ENCODE peak calls at places on chromosomes 3 and 15, in four cellular contexts. One of them, this sample, is unnamed.

GRCh38 chr15:67674983-67675382 is 132.5 kb downstream of the MAP2K5 start:
- DNase-seq in AG09309: no peak
- DNase-seq in transverse colon: no peak
- DNase-seq in esophagus muscularis mucosa: no peak
- DNase-seq in this sample: no peak

GRCh38 chr15:48800811-48801460 is 9.9 kb downstream of the CEP152 start:
- DNase-seq in AG09309: no peak
- DNase-seq in transverse colon: no peak
- DNase-seq in esophagus muscularis mucosa: no peak
- DNase-seq in this sample: no peak

GRCh38 chr3:37991109-37991508 is 523 bp downstream of the VILL start:
- DNase-seq in AG09309: no peak
- DNase-seq in esophagus muscularis mucosa: no peak
- DNase-seq in transverse colon: no peak
- DNase-seq in this sample: no peak

GRCh38 chr15:73926191-73927002 is at the start of gene LOXL1:
- DNase-seq in transverse colon: peak; percentile 63
- DNase-seq in esophagus muscularis mucosa: no peak
- DNase-seq in AG09309: no peak
- DNase-seq in this sample: no peak

GRCh38 chr3:52073490-52073889 is 17.1 kb upstream of the DUSP7 start:
- DNase-seq in AG09309: no peak
- DNase-seq in esophagus muscularis mucosa: no peak
- DNase-seq in transverse colon: no peak
- DNase-seq in this sample: no peak

GRCh38 chr3:133568294-133569014 is 5.0 kb upstream of the CDV3 start:
- DNase-seq in AG09309: peak; percentile 66
- DNase-seq in esophagus muscularis mucosa: no peak
- DNase-seq in transverse colon: no peak
- DNase-seq in this sample: peak; percentile 98

GRCh38 chr15:45674646-45675045 is 39.8 kb downstream of the SQOR start:
- DNase-seq in transverse colon: no peak
- DNase-seq in esophagus muscularis mucosa: no peak
- DNase-seq in AG09309: no peak
- DNase-seq in this sample: no peak

GRCh38 chr3:132726341-132726823 is 4.2 kb upstream of the NPHP3 start:
- DNase-seq in AG09309: no peak
- DNase-seq in transverse colon: no peak
- DNase-seq in esophagus muscularis mucosa: no peak
- DNase-seq in this sample: no peak

GRCh38 chr3:134330895-134331810 is 43.1 kb downstream of the AMOTL2 start:
- DNase-seq in AG09309: peak; percentile 70
- DNase-seq in esophagus muscularis mucosa: no peak
- DNase-seq in transverse colon: no peak
- DNase-seq in this sample: no peak

GRCh38 chr15:82231233-82231632 is 31.3 kb downstream of the EFL1 start:
- DNase-seq in transverse colon: no peak
- DNase-seq in AG09309: no peak
- DNase-seq in esophagus muscularis mucosa: no peak
- DNase-seq in this sample: no peak

GRCh38 chr3:189727191-189727590 is 96.0 kb downstream of the TP63 start:
- DNase-seq in transverse colon: no peak
- DNase-seq in esophagus muscularis mucosa: no peak
- DNase-seq in AG09309: peak; percentile 18
- DNase-seq in this sample: no peak

GRCh38 chr15:68639926-68640600 is 61.3 kb downstream of the CORO2B start:
- DNase-seq in esophagus muscularis mucosa: no peak
- DNase-seq in transverse colon: no peak
- DNase-seq in AG09309: no peak
- DNase-seq in this sample: no peak

GRCh38 chr15:40930430-40931299 is 1.5 kb downstream of the DLL4 start:
- DNase-seq in AG09309: no peak
- DNase-seq in esophagus muscularis mucosa: no peak
- DNase-seq in transverse colon: peak; percentile 63
- DNase-seq in this sample: no peak

GRCh38 chr3:126158016-126158911 is 22.1 kb downstream of the ALDH1L1 start:
- DNase-seq in esophagus muscularis mucosa: peak; percentile 84
- DNase-seq in transverse colon: no peak
- DNase-seq in AG09309: no peak
- DNase-seq in this sample: no peak

GRCh38 chr15:69515508-69516290 is 63.1 kb downstream of the RPLP1 start:
- DNase-seq in esophagus muscularis mucosa: no peak
- DNase-seq in transverse colon: no peak
- DNase-seq in AG09309: no peak
- DNase-seq in this sample: no peak

GRCh38 chr3:134446800-134447199 is 39.0 kb downstream of the ANAPC13 start:
- DNase-seq in transverse colon: no peak
- DNase-seq in esophagus muscularis mucosa: peak; percentile 39
- DNase-seq in AG09309: no peak
- DNase-seq in this sample: no peak

GRCh38 chr15:37260255-37260654 is 159.9 kb upstream of the MEIS2 start:
- DNase-seq in esophagus muscularis mucosa: no peak
- DNase-seq in AG09309: no peak
- DNase-seq in transverse colon: no peak
- DNase-seq in this sample: no peak

GRCh38 chr3:84836961-84837360 is 121.8 kb upstream of the CADM2 start:
- DNase-seq in esophagus muscularis mucosa: no peak
- DNase-seq in AG09309: no peak
- DNase-seq in transverse colon: no peak
- DNase-seq in this sample: no peak

GRCh38 chr3:17645074-17645698 is 97.2 kb downstream of the TBC1D5 start:
- DNase-seq in transverse colon: no peak
- DNase-seq in esophagus muscularis mucosa: no peak
- DNase-seq in AG09309: no peak
- DNase-seq in this sample: no peak

DNA sequence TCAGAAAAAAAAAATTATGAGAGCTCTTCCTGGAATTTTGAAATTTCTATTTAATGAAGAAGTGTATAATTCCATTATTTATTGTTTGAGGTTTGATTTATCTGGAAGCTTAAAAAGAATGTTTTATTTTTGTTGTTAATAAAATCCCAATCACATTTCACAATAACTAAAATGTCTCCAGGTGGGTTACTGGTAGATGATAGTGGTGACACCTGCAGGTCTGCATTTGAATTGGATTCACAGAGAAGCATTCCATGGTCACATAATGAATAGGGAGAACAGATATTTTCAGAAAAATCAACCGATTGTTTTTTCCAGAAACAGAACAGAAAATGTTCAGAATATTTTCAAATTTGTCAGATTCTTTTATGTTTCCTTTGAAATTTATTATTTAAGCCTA is 48.3 kb downstream of the ASB7 start:
- DNase-seq in esophagus muscularis mucosa: no peak
- DNase-seq in transverse colon: no peak
- DNase-seq in AG09309: no peak
- DNase-seq in this sample: no peak
- TF ChIP-seq CTCF in esophagus muscularis mucosa: no peak
- TF ChIP-seq CTCF in transverse colon: peak; percentile 17
- TF ChIP-seq CTCF in AG09309: peak; percentile 13
- TF ChIP-seq CTCF in this sample: peak; percentile 40

DNA sequence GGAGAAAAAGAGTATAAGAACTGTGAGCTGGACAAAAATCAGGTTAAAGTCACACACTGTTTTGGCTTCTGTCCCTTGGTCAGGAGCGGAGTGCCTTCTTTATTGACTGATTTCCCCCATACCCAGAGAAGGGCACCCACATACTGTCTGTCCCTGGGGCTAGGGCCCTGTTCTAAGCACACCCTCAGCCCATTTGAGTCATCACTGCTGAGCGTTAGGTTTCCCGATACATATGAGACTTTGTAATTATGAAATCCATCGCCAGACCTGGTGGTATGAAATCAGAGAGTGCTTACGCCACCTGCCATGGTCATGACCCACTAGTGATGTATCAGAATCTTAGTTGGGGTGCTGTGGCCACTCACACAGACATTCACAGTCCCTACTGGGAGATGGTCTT is 96.8 kb downstream of the CHDH start:
- DNase-seq in AG09309: no peak
- DNase-seq in transverse colon: no peak
- DNase-seq in esophagus muscularis mucosa: no peak
- DNase-seq in this sample: no peak
- H3K4me3 ChIP-seq in AG09309: no peak overlapping the region
- H3K4me3 ChIP-seq in transverse colon: no peak overlapping the region
- H3K4me3 ChIP-seq in esophagus muscularis mucosa: no peak overlapping the region
- H3K4me3 ChIP-seq in this sample: no peak overlapping the region

DNA sequence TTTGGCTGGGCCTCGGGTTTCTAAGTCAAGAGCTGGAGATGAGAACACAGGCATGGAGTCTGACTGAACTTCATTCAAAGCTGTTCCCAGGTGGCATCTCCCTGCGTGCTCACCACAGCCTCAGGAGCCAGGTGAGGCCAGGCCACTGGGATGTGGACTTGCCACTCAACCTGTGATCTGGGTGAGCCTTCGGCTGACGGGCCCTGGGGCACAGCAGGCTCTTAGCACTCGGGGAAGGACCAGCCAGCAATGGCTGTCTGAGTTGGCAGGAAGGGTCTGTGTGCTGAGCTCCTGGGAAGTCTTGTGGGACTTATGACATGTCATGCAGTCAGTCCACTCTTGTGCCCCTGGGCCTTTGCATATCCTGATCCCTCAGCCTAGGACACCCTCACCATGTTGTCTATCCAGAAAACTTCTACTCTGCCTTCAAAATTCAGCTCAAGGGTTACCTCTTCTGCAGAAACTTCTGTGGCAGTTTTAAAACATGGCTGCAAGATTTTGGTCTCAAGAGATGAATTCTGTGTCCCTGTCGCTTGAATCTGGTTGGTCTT is 21.9 kb downstream of the CRABP1 start:
- DNase-seq in esophagus muscularis mucosa: no peak
- DNase-seq in AG09309: no peak
- DNase-seq in transverse colon: no peak
- DNase-seq in this sample: no peak
- TF ChIP-seq CTCF in esophagus muscularis mucosa: no peak
- TF ChIP-seq CTCF in AG09309: no peak
- TF ChIP-seq CTCF in transverse colon: no peak
- TF ChIP-seq CTCF in this sample: no peak

DNA sequence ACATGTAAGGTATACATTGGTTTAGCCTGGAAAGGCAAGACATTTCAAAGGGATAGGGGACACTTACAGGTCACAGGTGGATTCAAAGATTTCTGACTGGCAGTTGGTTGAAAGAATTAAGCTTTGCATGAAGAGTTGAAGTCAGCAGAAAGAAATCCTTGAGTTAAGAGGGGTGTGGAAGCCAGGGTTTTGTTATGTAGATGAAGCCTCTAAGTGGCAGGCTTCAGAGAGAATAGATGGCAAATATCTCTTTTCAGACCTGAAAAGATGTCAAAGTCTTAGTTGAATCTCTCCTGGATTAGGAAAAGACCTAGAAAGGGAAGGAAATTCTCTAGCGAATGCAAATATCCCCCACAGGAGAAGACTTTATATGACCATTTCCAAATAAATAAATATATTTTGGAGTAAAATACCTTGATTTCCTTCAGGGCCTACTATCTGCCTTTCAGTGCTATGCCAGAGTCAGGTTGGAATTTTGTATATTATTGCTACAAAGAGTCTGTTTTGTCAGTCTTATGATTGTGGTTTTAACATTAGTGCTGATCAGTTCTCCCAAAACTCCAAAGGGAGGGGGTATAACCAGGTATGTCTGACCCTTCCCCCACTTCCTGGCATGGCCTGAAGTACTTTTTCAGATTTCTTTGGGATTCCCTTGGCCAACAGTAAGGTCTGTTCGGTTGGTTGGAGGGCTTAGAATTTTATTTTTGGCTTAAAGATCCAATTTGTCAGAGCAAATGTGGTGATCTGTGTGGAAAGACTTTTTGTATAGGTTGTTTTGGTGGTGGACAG is 286.4 kb downstream of the LRTM1 start:
- DNase-seq in transverse colon: no peak
- DNase-seq in AG09309: no peak
- DNase-seq in esophagus muscularis mucosa: no peak
- DNase-seq in this sample: no peak
- H3K4me3 ChIP-seq in transverse colon: no peak overlapping the region
- H3K4me3 ChIP-seq in AG09309: no peak overlapping the region
- H3K4me3 ChIP-seq in esophagus muscularis mucosa: no peak overlapping the region
- H3K4me3 ChIP-seq in this sample: no peak overlapping the region

This sample was measured in epithelial cell of proximal tubule.